ENCODE peak calls at places on chromosomes 5 and 9, in ten cellular contexts. I is lower leg skin, Z is esophagus squamous epithelium, F is foreskin fibroblast, J is HepG2, G is GM12865, X is bronchial epithelial cell, H is body of pancreas, B is uterus, V is ovary. W is an unnamed sample.

GRCh38 chr9:138050472-138051330 is 173.1 kb downstream of the CACNA1B start:
- DNase-seq in I (no peak), Z (no peak), F (no peak), J (no peak), G (no peak), X (no peak), H (no peak), B (no peak), V (no peak), W (no peak)

GRCh38 chr9:98859941-98860340 is 52.5 kb downstream of the GALNT12 start:
- DNase-seq in I (no peak), Z (no peak), F (no peak), J (no peak), G (no peak), X (no peak), H (no peak), B (no peak), V (no peak), W (no peak)

GRCh38 chr5:149803641-149804468 is 73.7 kb downstream of the PPARGC1B start:
- DNase-seq in I (no peak), Z (no peak), F (no peak), J (no peak), G (no peak), X (no peak), H (no peak), B (no peak), V (peak; percentile 45), W (no peak)

GRCh38 chr5:170603578-170604565 is 100.1 kb downstream of the KCNIP1 start:
- DNase-seq in I (no peak), Z (no peak), F (no peak), J (peak; percentile 46), G (peak; percentile 48), X (peak; percentile 4), H (peak; percentile 26), B (peak; percentile 41), V (peak; percentile 47), W (no peak)

GRCh38 chr5:160199410-160199911 is 29.8 kb upstream of the FABP6 start:
- DNase-seq in I (peak; percentile 45), Z (peak; percentile 12), F (peak; percentile 34), J (no peak), G (peak; percentile 72), X (no peak), H (peak; percentile 70), B (peak; percentile 37), V (peak; percentile 85), W (no peak)

GRCh38 chr5:147369742-147370374 is 135.0 kb downstream of the STK32A start:
- DNase-seq in I (no peak), Z (no peak), F (no peak), J (no peak), G (no peak), X (peak; percentile 36), H (no peak), B (no peak), V (no peak), W (no peak)

GRCh38 chr9:111730937-111731567 is 63.7 kb downstream of the SHOC1 start:
- DNase-seq in I (no peak), Z (no peak), F (peak; percentile 55), J (peak; percentile 20), G (no peak), X (peak; percentile 90), H (no peak), B (no peak), V (no peak), W (no peak)

GRCh38 chr5:103086547-103086946 is 33.4 kb downstream of the GIN1 start:
- DNase-seq in I (no peak), Z (no peak), F (no peak), J (no peak), G (no peak), X (peak; percentile 48), H (no peak), B (no peak), V (no peak), W (no peak)

GRCh38 chr9:36937951-36938350 is 96.1 kb downstream of the PAX5 start:
- DNase-seq in I (no peak), Z (no peak), F (no peak), J (no peak), G (no peak), X (no peak), H (no peak), B (no peak), V (no peak), W (no peak)

GRCh38 chr9:93276973-93277372 is 93.0 kb downstream of the WNK2 start:
- DNase-seq in I (no peak), Z (no peak), F (no peak), J (no peak), G (no peak), X (no peak), H (no peak), B (no peak), V (no peak), W (no peak)

GRCh38 chr5:176772271-176773210 is 37.8 kb upstream of the UNC5A start:
- DNase-seq in I (no peak), Z (no peak), F (no peak), J (no peak), G (no peak), X (no peak), H (no peak), B (no peak), V (no peak), W (no peak)

GRCh38 chr5:148558892-148559291 is 95.4 kb downstream of the HTR4 start:
- DNase-seq in I (no peak), Z (no peak), F (no peak), J (no peak), G (no peak), X (no peak), H (no peak), B (no peak), V (no peak), W (no peak)

DNA sequence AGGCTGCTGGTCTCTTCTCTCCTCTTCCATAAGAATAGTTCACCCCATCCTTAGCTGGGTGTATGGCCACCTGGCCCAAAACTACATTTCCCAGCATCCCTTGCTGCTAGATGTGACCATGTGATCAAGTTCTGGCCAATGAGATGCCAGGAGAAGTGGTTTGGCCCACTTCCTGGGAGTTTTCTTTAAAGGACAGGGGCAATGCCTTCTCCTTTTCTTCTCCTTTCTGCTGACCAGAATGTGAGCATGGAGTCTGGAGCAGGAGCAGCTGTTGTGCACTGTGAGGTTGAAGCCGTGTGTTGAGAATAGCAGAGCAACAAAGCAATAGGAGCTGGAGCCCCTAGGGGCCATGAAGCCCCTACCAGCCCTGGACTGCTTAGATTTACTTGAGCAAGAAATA is 36.8 kb downstream of the C9orf50 start:
- DNase-seq in I (peak; percentile 72), Z (no peak), F (peak; percentile 69), J (peak; percentile 82), G (peak; percentile 83), X (peak; percentile 77), H (peak; percentile 65), B (peak; percentile 84), V (peak; percentile 64), W (peak; percentile 61)
- TF ChIP-seq CTCF in I (no peak), Z (no peak), F (no peak), J (no peak), G (no peak), X (no peak), H (no peak), B (no peak), V (no peak), W (no peak)

DNA sequence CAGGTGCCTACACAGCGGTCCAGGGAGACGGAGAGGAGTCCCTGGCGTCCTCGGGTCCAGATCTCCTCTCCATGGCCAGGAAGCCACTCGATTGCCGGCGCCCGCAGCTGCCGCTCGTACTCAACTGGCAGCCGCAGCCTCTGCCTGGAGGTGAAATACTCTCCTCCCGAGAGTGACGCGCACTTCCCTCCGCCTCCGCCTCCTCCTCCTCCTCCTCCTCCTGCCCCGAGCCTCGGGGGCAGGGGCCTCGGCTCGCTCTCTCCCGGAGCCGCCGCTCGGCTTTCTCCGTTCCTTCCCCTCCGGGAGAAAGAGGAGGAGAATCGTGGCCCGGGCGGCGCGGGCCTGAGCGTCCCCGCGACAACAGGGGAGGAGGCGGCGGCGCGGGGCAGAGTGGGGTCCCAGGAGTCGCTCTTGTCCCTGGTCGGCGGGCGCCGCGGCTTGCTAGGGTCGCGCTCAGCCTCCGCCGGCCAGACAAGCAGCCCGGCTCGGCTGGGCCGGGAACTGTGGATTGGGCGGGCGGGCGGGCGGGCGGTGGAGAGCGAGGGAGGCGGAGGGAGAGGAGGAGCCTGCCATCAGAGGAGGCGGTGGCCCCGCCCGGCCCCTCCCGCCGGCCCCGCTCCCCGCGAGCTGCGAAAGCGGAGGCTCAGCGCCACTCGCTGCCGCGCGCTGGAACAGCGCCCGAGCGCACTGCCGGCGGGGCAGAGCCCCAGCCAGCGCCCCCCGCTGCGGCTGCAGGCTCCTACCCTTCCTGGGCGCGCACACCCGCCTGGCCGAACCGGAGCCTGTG is at the start of gene CEMIP2:
- DNase-seq in I (peak; percentile 89), Z (peak; percentile 62), F (peak; percentile 91), J (peak; percentile 71), G (peak; percentile 86), X (peak; percentile 71), H (peak; percentile 92), B (peak; percentile 88), V (peak; percentile 89), W (no peak)
- H3K4me3 ChIP-seq in I (peak within 1 kb of the TSS; percentile 71), Z (peak within 1 kb of the TSS; percentile 77), F (peak within 1 kb of the TSS; percentile 96), J (peak within 1 kb of the TSS; percentile 98), G (peak within 1 kb of the TSS; percentile 76), X (peak within 1 kb of the TSS; percentile 73), H (peak within 1 kb of the TSS; percentile 62), B (peak within 1 kb of the TSS; percentile 72), V (peak within 1 kb of the TSS; percentile 87), W (peak within 1 kb of the TSS; percentile 73)

DNA sequence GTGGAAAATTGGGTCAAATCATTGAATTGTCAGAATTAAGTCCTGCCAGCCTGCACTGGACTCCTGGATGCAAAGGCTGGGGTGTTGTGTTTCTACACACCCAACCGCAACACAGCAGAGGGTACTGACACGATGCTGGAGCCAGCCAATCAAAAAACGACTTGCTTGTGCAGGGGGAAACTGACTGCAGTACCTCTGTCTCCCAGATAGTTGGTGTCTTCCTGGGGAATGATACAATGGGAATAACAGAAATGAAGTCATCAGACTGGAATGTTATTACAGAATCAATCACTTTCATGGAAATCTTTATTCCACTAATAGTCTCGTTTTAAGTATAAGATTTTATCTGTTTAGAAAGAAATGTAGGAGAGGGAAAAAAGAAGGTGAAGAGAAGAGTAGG is 330.3 kb downstream of the MLLT3 start:
- DNase-seq in I (no peak), Z (no peak), F (no peak), J (peak; percentile 30), G (peak; percentile 35), X (peak; percentile 55), H (no peak), B (no peak), V (no peak), W (no peak)
- TF ChIP-seq CTCF in I (no peak), Z (no peak), F (peak; percentile 23), J (no peak), G (peak; percentile 13), X (no peak), H (no peak), B (no peak), V (no peak), W (no peak)

DNA sequence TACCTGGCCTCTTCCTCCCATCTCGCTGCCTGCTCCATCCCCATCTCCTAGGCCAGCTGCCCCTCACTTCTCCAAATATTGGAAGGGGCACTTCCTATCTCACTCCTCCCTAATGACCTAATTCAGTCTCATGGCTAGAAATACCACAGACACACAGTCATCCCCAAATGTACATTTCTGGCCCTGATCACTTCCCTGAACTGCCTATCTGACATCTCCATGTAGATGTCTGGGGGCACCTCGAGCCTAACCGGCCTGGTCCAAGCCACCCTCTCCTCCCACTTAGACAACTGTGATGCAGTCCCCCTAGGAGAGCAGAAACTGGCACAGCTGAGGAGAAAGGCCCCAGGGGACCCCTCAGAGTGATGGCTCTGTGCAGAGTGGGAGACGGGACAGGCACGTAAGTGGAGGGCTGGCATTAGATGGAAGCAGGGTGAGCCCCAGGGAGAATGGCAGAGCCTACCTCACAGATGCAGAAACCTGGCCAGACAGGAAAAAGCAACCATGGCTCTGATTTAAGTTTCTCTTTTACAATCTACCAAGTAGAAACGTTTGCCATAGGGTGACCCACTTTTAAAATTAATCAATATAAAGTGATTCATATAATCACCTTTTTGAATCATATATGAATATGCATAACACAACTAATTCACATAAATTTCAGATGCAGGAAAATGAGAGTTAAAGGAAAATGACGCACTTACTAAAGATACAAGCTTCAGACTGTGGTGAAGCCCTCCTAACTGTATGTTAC is 22.1 kb downstream of the CAMSAP1 start:
- DNase-seq in I (no peak), Z (no peak), F (no peak), J (no peak), G (no peak), X (peak; percentile 49), H (no peak), B (no peak), V (no peak), W (no peak)
- H3K4me3 ChIP-seq in I (no peak overlapping the region), Z (no peak overlapping the region), F (no peak overlapping the region), J (no peak overlapping the region), G (no peak overlapping the region), X (no peak overlapping the region), H (no peak overlapping the region), B (no peak overlapping the region), V (no peak overlapping the region), W (no peak overlapping the region)